ENCODE peak calls at places on chromosomes 3 and 15, in six cellular contexts. G is GM12878, J is HepG2, H is SK-N-SH, R is GM12892, E is K562. T is an unnamed sample.

GRCh38 chr15:73105064-73105463 is 52.8 kb downstream of the NEO1 start:
- DNase-seq in J (peak), E (no peak), G (no peak), H (no peak), R (no peak), T (no peak)

GRCh38 chr3:148680289-148680688 is 17.4 kb upstream of the AGTR1 start:
- DNase-seq in G (no peak), J (no peak), E (no peak), H (no peak), R (no peak), T (no peak)

GRCh38 chr3:52162250-52162872 is 8.1 kb upstream of the POC1A start:
- DNase-seq in R (no peak), H (no peak), J (no peak), E (no peak), G (no peak), T (no peak)

GRCh38 chr3:157061271-157061670 is 98.7 kb downstream of the CCNL1 start:
- DNase-seq in G (no peak), J (no peak), E (no peak), H (no peak), R (no peak), T (no peak)

GRCh38 chr15:50652671-50653070 is 33.9 kb downstream of the TRPM7 start:
- DNase-seq in G (no peak), R (no peak), J (no peak), E (no peak), H (no peak), T (no peak)

GRCh38 chr15:33722005-33722672 is 246.2 kb upstream of the CHRM5 start:
- DNase-seq in J (no peak), G (peak), E (no peak), H (no peak), R (no peak), T (no peak)

GRCh38 chr15:66960519-66960918 is 104.9 kb upstream of the SMAD3 start:
- DNase-seq in G (no peak), J (no peak), R (no peak), H (no peak), E (no peak), T (no peak)

GRCh38 chr3:71641669-71642068 is 58.1 kb upstream of the FOXP1 start:
- DNase-seq in G (peak), E (peak), J (peak), R (no peak), H (no peak), T (no peak)

GRCh38 chr15:61653110-61653509 is 407.1 kb downstream of the VPS13C start:
- DNase-seq in R (no peak), H (no peak), G (no peak), J (no peak), E (no peak), T (no peak)

GRCh38 chr15:52294881-52295420 is 653 bp downstream of the MYO5C start:
- DNase-seq in J (peak), R (no peak), G (no peak), H (peak), E (no peak), T (no peak)

GRCh38 chr3:98807565-98807964 is 44.4 kb downstream of the ST3GAL6 start:
- DNase-seq in J (no peak), E (no peak), H (no peak), R (no peak), G (no peak), T (no peak)

GRCh38 chr15:35481992-35482391 is 64.0 kb downstream of the DPH6 start:
- DNase-seq in R (no peak), H (no peak), G (no peak), E (no peak), J (no peak), T (no peak)

GRCh38 chr3:44682182-44682896 is 30.1 kb upstream of the ZNF502 start:
- DNase-seq in R (no peak), H (no peak), G (no peak), E (no peak), J (no peak), T (no peak)

GRCh38 chr3:109195812-109196211 is 59.3 kb downstream of the C3orf85 start:
- DNase-seq in H (no peak), J (no peak), G (no peak), R (no peak), E (no peak), T (no peak)

DNA sequence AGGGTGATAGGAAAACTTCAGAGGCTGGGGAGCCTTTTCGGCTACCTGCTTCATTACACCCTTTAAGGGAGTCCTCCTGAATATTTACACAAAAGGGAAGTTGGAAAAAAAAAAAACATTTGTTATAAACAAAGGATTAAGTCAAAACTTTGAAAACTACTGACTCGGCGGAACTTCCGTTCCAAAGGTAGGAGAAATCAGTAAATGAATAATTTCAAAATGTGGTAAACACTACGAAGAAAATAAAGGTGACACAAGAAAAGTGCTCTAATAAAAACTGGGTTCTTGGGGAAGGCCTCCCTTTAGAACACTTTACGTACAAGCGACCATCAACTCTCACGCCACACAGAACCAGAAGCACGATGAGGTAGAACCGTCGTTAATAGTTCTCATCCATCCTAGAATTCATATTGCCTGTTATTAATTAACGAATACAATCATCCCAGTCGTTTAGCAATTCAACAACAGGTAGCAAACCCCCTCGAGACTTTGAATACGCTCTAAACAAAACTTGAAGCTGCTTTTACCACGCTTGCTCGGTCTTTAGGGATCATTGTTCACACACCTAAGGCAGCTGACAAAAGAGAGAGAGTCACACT is 867 bp downstream of the SMARCC1 start:
- DNase-seq in G (no peak), R (no peak), E (no peak), J (peak), H (peak), T (no peak)
- TF ChIP-seq TAF1 in G (no peak), R (no peak), E (no peak), J (no peak), H (no peak), T (no peak)

DNA sequence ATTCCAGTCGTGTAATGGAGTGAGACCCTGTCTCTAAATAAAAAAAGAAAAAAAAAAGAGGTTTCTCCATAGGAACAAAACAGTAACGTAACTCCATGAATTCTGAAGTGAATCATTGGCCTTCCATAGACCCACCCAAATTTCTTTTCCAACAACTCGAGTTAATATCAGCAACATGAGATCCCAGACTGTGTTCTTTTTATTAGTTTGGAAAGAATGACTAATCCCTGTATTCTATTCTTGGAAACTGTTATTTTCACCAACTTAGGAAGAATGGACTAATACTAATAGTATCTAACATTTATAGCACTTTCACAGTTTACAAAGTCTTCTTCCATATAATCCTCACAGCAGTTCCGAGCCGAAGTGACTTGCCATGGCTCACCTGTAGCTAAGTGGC is 72.7 kb upstream of the SLC4A7 start:
- DNase-seq in R (no peak), H (no peak), J (no peak), E (no peak), G (no peak), T (no peak)
- TF ChIP-seq POLR2AphosphoS5 in R (no peak), H (no peak), J (no peak), E (no peak), G (no peak), T (no peak)

DNA sequence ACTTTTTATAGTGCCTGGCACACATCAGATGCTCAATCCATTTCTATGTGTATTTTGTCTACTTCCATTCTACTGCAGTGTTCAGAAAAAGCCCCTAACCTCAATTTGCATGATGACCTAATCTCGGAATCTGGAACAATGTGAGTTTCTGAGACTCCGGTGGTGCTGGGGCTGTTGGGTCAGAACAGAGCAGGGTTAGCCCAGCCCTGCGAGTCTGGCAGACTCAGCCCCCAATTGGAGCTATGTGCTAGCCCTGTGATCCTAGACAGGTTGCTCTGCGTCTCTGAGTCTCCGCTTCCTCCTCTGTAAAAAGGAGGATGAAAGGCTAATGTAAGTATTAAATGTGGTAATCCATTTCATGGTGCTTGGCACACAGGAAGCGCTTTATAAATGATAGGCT is 95.0 kb upstream of the ICE2 start:
- DNase-seq in J (no peak), R (no peak), E (no peak), G (no peak), H (no peak), T (no peak)
- TF ChIP-seq TAF1 in J (no peak), R (no peak), E (no peak), G (no peak), H (no peak), T (no peak)

GRCh38 chr15:74464216-74464615 is 3.3 kb upstream of the UBL7 start:
- DNase-seq in J (no peak), H (no peak), G (peak), R (no peak), E (no peak), T (no peak)
- TF ChIP-seq POLR2AphosphoS5 in J (no peak), H (no peak), G (no peak), R (no peak), E (no peak), T (no peak)

DNA sequence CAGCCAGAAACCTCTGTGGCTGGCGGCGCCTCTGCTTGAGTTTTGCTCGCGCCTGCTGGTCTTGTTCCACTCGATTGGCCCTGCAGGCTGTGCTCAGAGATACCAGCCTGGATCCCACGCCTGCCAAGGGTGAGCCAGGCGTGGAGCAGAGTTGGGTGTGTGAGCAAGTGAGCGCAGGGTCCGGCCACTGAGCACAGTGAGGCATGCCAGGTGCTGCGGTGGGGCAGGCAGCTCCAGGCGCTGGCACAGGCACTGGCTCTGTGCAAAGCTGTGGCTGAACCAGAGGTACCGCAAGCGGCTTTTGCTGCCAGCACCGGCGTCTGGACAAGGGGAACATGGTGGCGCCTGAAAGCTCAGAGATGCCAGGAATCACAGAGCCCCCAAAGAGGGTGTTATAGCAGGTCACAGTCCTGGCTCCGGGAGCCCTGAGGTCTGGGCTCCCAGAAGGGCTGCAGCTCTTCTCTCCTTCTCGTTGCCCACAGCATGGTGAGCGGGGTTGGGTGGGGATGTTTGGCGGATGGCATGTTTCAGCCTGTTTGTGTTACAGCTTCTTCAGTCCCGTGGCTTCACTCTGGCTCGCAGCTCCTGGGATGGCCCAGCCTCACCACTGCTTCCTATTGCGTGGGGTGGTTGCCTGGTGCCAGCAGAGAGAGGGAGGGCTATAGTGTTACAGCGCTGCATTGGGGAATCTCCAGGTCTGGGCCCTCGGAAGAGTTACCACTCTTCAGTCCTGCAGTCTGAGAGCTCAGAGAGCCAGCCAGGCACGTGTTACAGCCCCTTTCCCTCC is 73.9 kb downstream of the NR1D2 start:
- DNase-seq in J (no peak), E (no peak), G (no peak), R (no peak), H (no peak), T (no peak)
- TF ChIP-seq TAF1 in J (no peak), E (no peak), G (no peak), R (no peak), H (no peak), T (no peak)

DNA sequence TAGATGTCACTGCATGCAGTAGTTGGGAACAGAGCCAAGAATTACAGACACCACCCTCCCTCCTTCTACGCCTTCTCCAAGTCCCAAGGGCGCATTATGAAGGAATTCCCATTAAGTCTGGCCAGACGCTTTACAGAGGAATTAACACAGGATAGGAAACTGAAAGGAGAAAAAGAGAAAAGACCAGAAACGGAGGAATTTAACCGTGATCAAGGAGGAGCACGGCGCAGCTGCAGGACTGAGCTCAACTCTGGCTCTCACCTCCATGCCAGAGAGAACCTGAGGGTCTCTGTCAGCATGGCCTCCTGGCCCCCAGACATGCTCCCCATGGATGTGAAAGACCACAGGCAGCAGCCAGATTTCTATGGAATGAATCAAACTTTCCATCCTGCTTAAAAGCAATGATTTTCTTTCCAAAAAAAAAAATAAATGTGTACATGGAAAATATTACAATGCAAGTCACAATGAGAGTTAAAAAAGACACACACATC is 13.7 kb downstream of the ATP10A start:
- DNase-seq in H (peak), R (no peak), G (no peak), J (no peak), E (no peak), T (no peak)
- TF ChIP-seq POLR2AphosphoS5 in H (no peak), R (no peak), G (no peak), J (no peak), E (no peak), T (no peak)

DNA sequence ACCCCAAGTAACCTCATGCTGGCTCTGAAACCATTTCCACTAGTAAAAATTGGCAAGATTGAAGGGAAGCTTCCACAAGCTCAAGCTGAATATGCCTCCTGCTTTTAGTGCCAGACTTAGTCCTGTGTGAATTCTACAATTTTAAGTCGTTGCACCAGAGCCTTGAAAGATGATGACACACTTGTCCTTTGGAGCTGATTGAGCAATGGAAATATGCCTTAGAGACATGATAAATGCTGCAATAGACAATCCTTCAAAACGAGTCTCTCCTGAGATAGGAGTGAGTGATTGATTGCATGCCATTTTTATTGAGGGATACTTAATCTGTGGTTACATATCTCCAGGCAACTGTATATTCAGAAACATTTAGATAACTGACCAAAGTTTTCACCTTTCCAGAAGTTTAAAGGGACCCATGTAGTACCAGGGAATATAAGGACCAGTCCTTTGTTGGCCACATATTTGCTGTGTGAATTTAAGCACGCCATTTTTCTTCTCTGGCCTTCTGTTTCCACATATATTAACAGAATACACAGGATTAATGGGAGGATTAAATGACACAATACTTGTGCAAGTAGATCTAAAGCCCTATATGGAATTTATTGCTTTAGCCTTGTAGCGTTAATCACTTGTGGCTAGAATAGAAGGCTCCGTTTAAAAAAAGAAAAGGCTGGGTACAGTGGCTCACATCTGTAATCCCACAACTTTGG is 65.1 kb downstream of the PPARG start:
- DNase-seq in R (no peak), H (no peak), G (no peak), J (no peak), E (no peak), T (no peak)
- TF ChIP-seq TAF1 in R (no peak), H (no peak), G (no peak), J (no peak), E (no peak), T (no peak)

DNA sequence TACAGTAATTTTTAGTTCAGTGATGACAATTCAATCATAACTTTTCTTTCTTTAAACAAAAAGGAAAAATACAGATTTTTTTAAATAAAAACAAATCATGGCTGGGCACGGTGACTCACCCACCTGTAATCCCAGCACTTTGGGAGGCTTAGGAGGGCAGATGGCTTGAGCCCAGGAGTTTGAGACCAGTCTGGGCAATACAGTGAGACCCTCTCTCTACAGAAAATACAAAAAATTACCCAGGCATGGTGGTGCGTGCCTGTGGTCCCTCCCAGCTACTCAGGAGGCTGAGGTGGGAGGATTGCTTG is 25.6 kb upstream of the ATG7 start:
- DNase-seq in H (no peak), G (no peak), J (no peak), R (no peak), E (no peak), T (no peak)
- TF ChIP-seq POLR2AphosphoS5 in H (no peak), G (no peak), J (no peak), R (no peak), E (no peak), T (no peak)

DNA sequence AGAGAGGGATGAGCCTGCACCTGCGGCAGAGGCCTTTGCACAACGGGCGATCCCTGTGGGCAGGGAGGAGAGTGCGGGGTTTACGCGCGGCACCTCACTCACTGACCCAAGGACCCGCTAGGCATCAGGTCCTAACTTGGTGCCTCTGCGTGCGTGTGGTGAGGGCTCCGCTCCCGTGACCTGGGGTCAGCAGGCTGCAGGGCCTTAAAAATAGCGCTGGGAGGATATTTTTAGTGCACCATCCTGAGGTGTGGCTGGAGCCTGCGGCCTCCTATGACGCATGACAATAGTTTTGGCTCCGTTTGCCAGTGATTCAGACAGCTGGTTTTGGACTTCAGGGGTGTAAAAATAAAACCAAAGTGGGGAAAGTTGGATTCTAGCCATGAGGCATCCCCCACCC is 139.0 kb downstream of the FAM43A start:
- DNase-seq in G (no peak), E (no peak), H (no peak), R (no peak), J (no peak), T (no peak)
- TF ChIP-seq TAF1 in G (no peak), E (no peak), H (no peak), R (no peak), J (no peak), T (no peak)